ENCODE peak calls at places on chromosomes 7 and 10, in nine cellular contexts. A is body of pancreas, N is adrenal gland, Q is right lobe of liver, J is tibial nerve, V is Peyer's patch, G is esophagus squamous epithelium, S is K562, B is ovary. P is an unnamed sample. For H3K4me1, the result is how much of the 10 kb centered on the place peaks cover.

GRCh38 chr7:33748793-33749192 is 156.5 kb upstream of the BMPER start:
- DNase-seq in A (no peak), N (no peak), Q (no peak), J (no peak), V (no peak), G (no peak), S (no peak), B (no peak), P (no peak)

GRCh38 chr7:98569606-98570337 is 47.3 kb upstream of the NPTX2 start:
- DNase-seq in A (peak), N (peak), Q (no peak), J (no peak), V (no peak), G (no peak), S (peak), B (no peak), P (no peak)

GRCh38 chr7:114885836-114886235 is 36.1 kb upstream of the MDFIC start:
- DNase-seq in A (no peak), N (no peak), Q (no peak), J (no peak), V (no peak), G (no peak), S (no peak), B (no peak), P (no peak)

GRCh38 chr7:4800926-4801838 is 25.8 kb downstream of the AP5Z1 start:
- DNase-seq in A (no peak), N (no peak), Q (no peak), J (no peak), V (no peak), G (no peak), S (no peak), B (no peak), P (no peak)

GRCh38 chr7:136501151-136501550 is 367.3 kb upstream of the CHRM2 start:
- DNase-seq in A (no peak), N (no peak), Q (no peak), J (no peak), V (no peak), G (no peak), S (no peak), B (no peak), P (no peak)

GRCh38 chr7:2149672-2150444 is 82.9 kb downstream of the MAD1L1 start:
- DNase-seq in A (no peak), N (no peak), Q (no peak), J (no peak), V (no peak), G (no peak), S (no peak), B (no peak), P (no peak)

GRCh38 chr7:835021-835420 is 2.7 kb downstream of the SUN1 start:
- DNase-seq in A (no peak), N (no peak), Q (no peak), J (no peak), V (no peak), G (no peak), S (no peak), B (no peak), P (no peak)

GRCh38 chr10:8663131-8663530 is 608.6 kb downstream of the GATA3 start:
- DNase-seq in A (no peak), N (no peak), Q (no peak), J (no peak), V (no peak), G (no peak), S (no peak), B (no peak), P (no peak)

GRCh38 chr10:10662720-10663467 is 354.8 kb upstream of the CELF2 start:
- DNase-seq in A (no peak), N (no peak), Q (no peak), J (no peak), V (no peak), G (no peak), S (no peak), B (no peak), P (no peak)

GRCh38 chr7:100160067-100160466 is 1.5 kb upstream of the TRAPPC14 start:
- DNase-seq in A (no peak), N (no peak), Q (no peak), J (no peak), V (no peak), G (no peak), S (no peak), B (no peak), P (no peak)

GRCh38 chr7:137591444-137591843 is 247.9 kb upstream of the PTN start:
- DNase-seq in A (no peak), N (no peak), Q (no peak), J (no peak), V (no peak), G (no peak), S (peak), B (no peak), P (no peak)

GRCh38 chr10:13560597-13560996 is 26.2 kb upstream of the PRPF18 start:
- DNase-seq in A (no peak), N (no peak), Q (no peak), J (no peak), V (no peak), G (no peak), S (no peak), B (no peak), P (peak)

GRCh38 chr7:106187613-106188350 is 75.7 kb upstream of the SYPL1 start:
- DNase-seq in A (no peak), N (no peak), Q (no peak), J (no peak), V (no peak), G (no peak), S (peak), B (no peak), P (no peak)

GRCh38 chr7:138001529-138002095 is at the start of gene CREB3L2:
- DNase-seq in A (peak), N (peak), Q (peak), J (no peak), V (peak), G (peak), S (peak), B (no peak), P (peak)

GRCh38 chr10:92696606-92697383 is 7.0 kb downstream of the HHEX start:
- DNase-seq in A (no peak), N (peak), Q (peak), J (no peak), V (no peak), G (no peak), S (peak), B (no peak), P (no peak)

GRCh38 chr7:142383826-142384507 is 126.1 kb upstream of the PRSS58 start:
- DNase-seq in A (no peak), N (no peak), Q (no peak), J (no peak), V (no peak), G (no peak), S (no peak), B (no peak), P (no peak)

GRCh38 chr10:43928425-43928968 is 279.8 kb upstream of the ZNF32 start:
- DNase-seq in A (no peak), N (no peak), Q (no peak), J (no peak), V (no peak), G (no peak), S (no peak), B (no peak), P (no peak)

GRCh38 chr7:45138433-45139267 is 18.9 kb upstream of the RAMP3 start:
- DNase-seq in A (no peak), N (no peak), Q (no peak), J (no peak), V (no peak), G (no peak), S (peak), B (no peak), P (no peak)

GRCh38 chr10:107740962-107741690 is 576.6 kb upstream of the SORCS1 start:
- DNase-seq in A (no peak), N (no peak), Q (no peak), J (no peak), V (no peak), G (no peak), S (no peak), B (no peak), P (no peak)

GRCh38 chr7:5334671-5335070 is 51.9 kb downstream of the SLC29A4 start:
- DNase-seq in A (no peak), N (no peak), Q (no peak), J (no peak), V (no peak), G (no peak), S (no peak), B (no peak), P (no peak)

GRCh38 chr10:129715805-129716785 is 248.0 kb downstream of the EBF3 start:
- DNase-seq in A (no peak), N (no peak), Q (no peak), J (no peak), V (no peak), G (no peak), S (no peak), B (no peak), P (no peak)

GRCh38 chr7:4282434-4283223 is 399.5 kb upstream of the FOXK1 start:
- DNase-seq in A (no peak), N (no peak), Q (no peak), J (no peak), V (no peak), G (no peak), S (no peak), B (no peak), P (no peak)

GRCh38 chr10:97914837-97915211 is 65.2 kb downstream of the GOLGA7B start:
- DNase-seq in A (peak), N (peak), Q (peak), J (peak), V (peak), G (no peak), S (peak), B (peak), P (peak)

GRCh38 chr10:72276013-72276387 is 2.3 kb downstream of the DDIT4 start:
- DNase-seq in A (peak), N (peak), Q (peak), J (no peak), V (no peak), G (no peak), S (peak), B (peak), P (peak)

GRCh38 chr7:50978633-50979215 is 196.0 kb upstream of the GRB10 start:
- DNase-seq in A (no peak), N (no peak), Q (no peak), J (no peak), V (no peak), G (no peak), S (no peak), B (no peak), P (no peak)

GRCh38 chr7:23279819-23280525 is 19.2 kb upstream of the MALSU1 start:
- DNase-seq in A (no peak), N (no peak), Q (no peak), J (no peak), V (no peak), G (no peak), S (no peak), B (no peak), P (no peak)

GRCh38 chr10:62584216-62584615 is 210.0 kb downstream of the ZNF365 start:
- DNase-seq in A (no peak), N (no peak), Q (no peak), J (no peak), V (no peak), G (no peak), S (no peak), B (no peak), P (no peak)
- H3K4me1 ChIP-seq in A (under half), N (under half), Q (under half), J (under half), V (under half), G (under half), S (under half), B (under half), P (under half)

GRCh38 chr7:27156508-27156898 is at the start of gene HOXA7:
- DNase-seq in A (peak), N (peak), Q (no peak), J (peak), V (peak), G (no peak), S (no peak), B (no peak), P (no peak)

GRCh38 chr7:27155816-27156507 is 513 bp downstream of the HOXA7 start:
- DNase-seq in A (peak), N (peak), Q (no peak), J (no peak), V (peak), G (no peak), S (no peak), B (no peak), P (no peak)

GRCh38 chr7:27154369-27154768 is 2.0 kb upstream of the HOXA3 start:
- DNase-seq in A (peak), N (peak), Q (no peak), J (no peak), V (peak), G (no peak), S (no peak), B (no peak), P (no peak)

GRCh38 chr7:27153526-27153925 is 1.1 kb upstream of the HOXA3 start:
- DNase-seq in A (no peak), N (no peak), Q (no peak), J (no peak), V (peak), G (no peak), S (no peak), B (no peak), P (no peak)

DNA sequence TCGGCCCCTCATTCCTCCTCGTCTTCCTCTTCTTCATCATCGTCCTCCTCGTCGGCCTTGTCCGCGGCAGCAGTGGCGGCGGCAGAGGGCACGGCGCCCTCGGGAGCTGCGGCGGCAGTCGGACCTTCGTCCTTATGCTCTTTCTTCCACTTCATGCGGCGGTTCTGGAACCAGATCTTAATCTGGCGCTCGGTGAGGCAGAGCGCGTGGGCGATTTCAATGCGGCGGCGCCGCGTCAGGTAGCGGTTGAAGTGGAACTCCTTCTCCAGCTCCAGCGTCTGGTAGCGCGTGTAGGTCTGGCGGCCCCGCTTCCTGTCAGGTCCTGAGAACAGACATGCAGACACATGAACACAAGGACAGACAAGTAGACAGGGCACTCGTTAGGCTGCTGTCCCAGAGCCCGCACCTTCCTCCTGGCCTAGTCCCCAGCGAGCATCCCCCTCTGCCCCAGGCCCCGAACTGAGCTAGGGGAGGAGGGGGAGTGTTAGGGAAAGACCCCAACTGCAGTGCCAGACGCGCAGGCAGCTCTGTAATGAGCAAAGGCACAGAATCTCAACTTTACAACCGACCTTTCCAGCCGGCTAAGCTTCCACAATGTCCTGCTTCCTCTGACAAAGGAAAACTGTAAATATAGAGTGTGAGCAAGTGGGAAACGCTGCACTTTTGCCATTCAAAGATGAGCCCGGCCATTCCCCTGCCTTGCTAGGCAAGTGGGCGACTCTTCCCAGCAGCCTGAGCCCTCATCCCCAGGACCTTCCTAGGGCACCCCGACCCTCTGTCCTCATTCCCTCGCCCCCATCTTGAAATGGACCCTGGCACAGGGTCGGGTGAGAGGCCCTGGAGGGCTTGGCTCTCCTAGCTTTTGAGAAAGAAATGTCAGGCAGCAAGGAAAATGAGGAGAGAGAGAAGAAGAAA is 1.3 kb downstream of the HOXA7 start:
- DNase-seq in A (peak), N (peak), Q (no peak), J (no peak), V (peak), G (no peak), S (no peak), B (no peak), P (peak)
- H3K4me3 ChIP-seq in A (no peak), N (no peak), Q (no peak), J (peak), V (peak), G (no peak), S (no peak), B (peak), P (no peak)

GRCh38 chr7:91864070-91864469 is 16.4 kb downstream of the MTERF1 start:
- DNase-seq in A (no peak), N (no peak), Q (no peak), J (no peak), V (no peak), G (no peak), S (no peak), B (no peak), P (no peak)
- TF ChIP-seq POLR2A in A (no peak), N (no peak), Q (no peak), J (no peak), V (no peak), G (no peak), S (no peak), B (no peak), P (no peak)

GRCh38 chr10:31121074-31121685 is 89.5 kb upstream of the ZNF438 start:
- DNase-seq in A (no peak), N (no peak), Q (no peak), J (no peak), V (no peak), G (no peak), S (no peak), B (no peak), P (no peak)
- H3K4me1 ChIP-seq in A (under half), N (under half), Q (under half), J (under half), V (under half), G (under half), S (under half), B (under half), P (under half)

DNA sequence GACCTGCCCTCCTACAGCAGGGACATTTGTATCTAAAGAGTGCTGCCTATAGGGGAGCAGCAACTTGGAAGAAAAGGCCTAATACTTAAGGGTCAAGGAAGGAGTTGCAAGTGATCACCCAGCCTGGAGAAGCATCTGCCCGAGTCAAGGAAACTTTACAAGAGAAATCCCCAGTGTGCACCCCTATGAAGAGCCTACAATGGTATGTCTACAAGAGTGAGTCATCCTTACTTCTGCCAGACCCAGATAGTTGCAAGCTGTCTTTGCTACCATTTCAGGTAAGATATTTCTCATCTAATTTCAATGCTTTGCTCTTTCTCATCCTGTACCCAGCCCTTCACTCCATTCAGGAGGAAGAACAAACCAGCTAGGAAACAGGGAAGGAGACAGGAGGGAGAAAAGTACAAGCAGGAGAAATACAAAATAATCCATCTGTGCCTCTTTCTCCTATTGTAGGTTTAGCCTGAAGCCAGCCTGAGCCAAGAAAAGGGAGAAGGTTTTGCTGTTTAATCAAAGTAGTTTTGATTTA is 34.4 kb upstream of the AGR3 start:
- DNase-seq in A (no peak), N (no peak), Q (no peak), J (no peak), V (no peak), G (no peak), S (peak), B (no peak), P (no peak)
- H3K4me3 ChIP-seq in A (no peak), N (no peak), Q (no peak), J (no peak), V (no peak), G (no peak), S (no peak), B (no peak), P (no peak)

P was measured in thyroid gland.